ENCODE peak calls at places on chromosomes 6 and 20, in four cellular contexts. L is HCT116, I is prostate gland, N is uterus. Z is an unnamed sample.

GRCh38 chr20:58131111-58131510 is 97.3 kb downstream of the ANKRD60 start:
- DNase-seq in L (no peak), I (no peak), N (no peak), Z (no peak)

GRCh38 chr20:2292711-2293110 is 3.1 kb upstream of the TGM3 start:
- DNase-seq in N (no peak), L (no peak), I (no peak), Z (no peak)

GRCh38 chr6:83862776-83863471 is 3.4 kb downstream of the CYB5R4 start:
- DNase-seq in N (no peak), L (no peak), I (no peak), Z (no peak)

GRCh38 chr20:3190681-3191111 is 13.8 kb downstream of the DDRGK1 start:
- DNase-seq in L (no peak), N (no peak), I (no peak), Z (no peak)

GRCh38 chr6:28648878-28649375 is 123.2 kb downstream of the GPX5 start:
- DNase-seq in I (no peak), N (no peak), L (no peak), Z (no peak)

GRCh38 chr6:143514996-143515760 is 3.7 kb upstream of the FUCA2 start:
- DNase-seq in I (no peak), L (no peak), N (no peak), Z (no peak)

GRCh38 chr6:15518057-15518456 is 144.8 kb downstream of the DTNBP1 start:
- DNase-seq in N (no peak), I (no peak), L (no peak), Z (no peak)

GRCh38 chr6:135637701-135638100 is 140.2 kb upstream of the AHI1 start:
- DNase-seq in I (no peak), L (no peak), N (no peak), Z (no peak)

GRCh38 chr6:44897286-44897685 is 430.8 kb upstream of the RUNX2 start:
- DNase-seq in I (no peak), L (no peak), N (no peak), Z (no peak)

GRCh38 chr6:14442250-14442649 is 324.7 kb downstream of the CD83 start:
- DNase-seq in L (no peak), N (no peak), I (no peak), Z (no peak)

GRCh38 chr20:6231551-6231950 is 108.7 kb upstream of the FERMT1 start:
- DNase-seq in N (no peak), L (no peak), I (no peak), Z (no peak)

GRCh38 chr6:133241088-133241900 is at the start of gene EYA4:
- DNase-seq in N (no peak), I (no peak), L (no peak), Z (peak; percentile 61)

GRCh38 chr20:59931511-59932312 is 1.7 kb downstream of the SYCP2 start:
- DNase-seq in N (no peak), I (no peak), L (no peak), Z (no peak)

GRCh38 chr20:23047738-23048214 is 1.7 kb downstream of the THBD start:
- DNase-seq in I (no peak), N (no peak), L (no peak), Z (peak; percentile 22)

GRCh38 chr6:21504790-21505189 is 88.8 kb upstream of the SOX4 start:
- DNase-seq in N (no peak), I (no peak), L (no peak), Z (no peak)

GRCh38 chr6:53803081-53803860 is 8.5 kb downstream of the LRRC1 start:
- DNase-seq in N (no peak), I (no peak), L (no peak), Z (no peak)

GRCh38 chr6:29200767-29201662 is 30.3 kb downstream of the OR2J2 start:
- DNase-seq in L (no peak), I (no peak), N (no peak), Z (no peak)

GRCh38 chr6:64672131-64672530 is 1034.9 kb downstream of the EYS start:
- DNase-seq in N (no peak), L (no peak), I (no peak), Z (no peak)

GRCh38 chr6:13303668-13304017 is 24.7 kb downstream of the TBC1D7 start:
- DNase-seq in N (peak; percentile 50), I (no peak), L (no peak), Z (peak; percentile 39)

GRCh38 chr6:112563368-112563767 is 216.2 kb downstream of the RFPL4B start:
- DNase-seq in L (no peak), I (no peak), N (no peak), Z (no peak)

GRCh38 chr20:51388756-51389542 is 153.6 kb downstream of the NFATC2 start:
- DNase-seq in L (no peak), I (no peak), N (no peak), Z (no peak)
- TF ChIP-seq POLR2A in L (no peak), I (no peak), N (no peak), Z (no peak)

GRCh38 chr6:150320450-150320849 is 48.4 kb upstream of the IYD start:
- DNase-seq in I (peak; percentile 77), L (no peak), N (no peak), Z (peak; percentile 96)
- TF ChIP-seq CTCF in I (no peak), L (no peak), N (no peak), Z (no peak)

DNA sequence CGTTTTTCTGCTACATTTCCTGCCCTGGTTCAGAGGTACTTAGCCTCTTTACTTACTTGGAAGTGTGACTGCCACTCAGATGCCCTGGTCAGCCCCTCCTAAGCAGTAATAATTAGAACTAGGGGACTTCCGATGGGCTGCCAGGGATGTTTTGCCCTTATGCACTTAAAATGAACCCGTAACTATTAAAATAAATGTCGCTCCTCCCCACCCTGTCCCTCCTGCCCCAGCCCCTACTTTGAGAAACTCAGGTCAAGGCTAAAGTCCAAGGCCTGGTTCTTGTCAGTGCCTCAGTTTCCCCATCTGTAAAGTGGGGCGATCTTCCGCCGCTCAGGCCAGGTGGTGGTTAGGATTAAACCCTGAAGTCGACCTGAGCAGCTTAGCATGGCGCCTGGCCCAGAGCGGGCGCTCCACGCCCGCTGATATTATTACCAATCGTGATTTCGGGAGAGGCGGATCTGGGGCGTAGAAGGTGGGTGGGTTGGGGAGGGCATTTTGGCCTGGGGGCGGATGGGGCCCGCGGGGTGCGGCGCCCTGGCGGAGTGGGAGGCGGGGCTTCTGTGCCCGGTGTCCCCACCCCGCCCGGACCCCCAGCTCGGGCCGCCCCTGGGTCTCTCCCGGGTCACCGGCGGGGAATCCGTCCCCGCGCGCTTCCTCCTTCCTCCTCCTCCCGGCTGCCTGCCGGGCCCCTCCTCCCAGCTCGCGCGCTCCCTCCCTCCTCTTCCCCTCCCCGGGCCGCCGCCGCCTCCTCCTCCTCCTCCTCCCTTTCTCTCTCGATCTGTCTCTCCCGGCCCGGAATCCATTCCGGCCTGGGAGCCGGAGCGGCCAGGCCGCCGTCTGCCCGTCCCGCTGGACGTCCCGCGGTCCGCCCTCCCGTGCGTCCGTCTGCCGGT is at the start of gene SRC:
- DNase-seq in I (peak; percentile 84), L (no peak), N (peak; percentile 87), Z (peak; percentile 38)
- TF ChIP-seq POLR2A in I (peak; percentile 65), L (peak; percentile 70), N (peak; percentile 58), Z (peak; percentile 17)

GRCh38 chr20:49803418-49803817 is 9.2 kb upstream of the SLC9A8 start:
- DNase-seq in L (no peak), I (no peak), N (no peak), Z (no peak)

GRCh38 chr20:49797292-49797628 is 15.4 kb upstream of the SLC9A8 start:
- DNase-seq in I (no peak), N (no peak), L (no peak), Z (peak; percentile 53)

GRCh38 chr20:49798718-49799117 is 13.9 kb upstream of the SLC9A8 start:
- DNase-seq in L (no peak), I (no peak), N (no peak), Z (no peak)

GRCh38 chr20:49801882-49802281 is 10.7 kb upstream of the SLC9A8 start:
- DNase-seq in I (no peak), L (no peak), N (no peak), Z (no peak)

DNA sequence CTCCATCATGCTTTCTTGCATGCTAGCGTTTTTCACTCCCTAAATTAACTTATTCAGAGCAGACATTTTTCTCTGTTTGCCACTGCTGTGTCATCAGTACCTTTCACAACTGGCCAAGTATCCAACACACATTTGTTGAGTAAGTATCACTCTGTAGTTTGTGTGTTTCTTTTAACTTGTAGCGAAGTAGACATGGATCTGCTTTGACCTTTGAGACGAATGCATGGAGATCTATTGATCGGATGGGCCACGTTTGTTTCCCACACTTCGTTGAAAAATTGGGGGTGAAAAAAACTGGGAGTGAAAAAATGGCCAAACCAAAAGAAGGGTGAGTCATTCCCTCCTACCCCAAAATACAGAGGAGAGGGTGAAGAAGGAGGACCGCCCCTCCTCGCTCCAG is 12.9 kb upstream of the SLC9A8 start:
- DNase-seq in I (no peak), L (no peak), N (no peak), Z (no peak)
- TF ChIP-seq CTCF in I (no peak), L (no peak), N (no peak), Z (no peak)

GRCh38 chr6:151240861-151241642 is 1.3 kb downstream of the AKAP12 start:
- DNase-seq in N (peak; percentile 65), L (no peak), I (peak; percentile 32), Z (peak; percentile 32)
- TF ChIP-seq POLR2A in N (no peak), L (no peak), I (no peak), Z (peak; percentile 10)

GRCh38 chr20:16752901-16753300 is 4.7 kb downstream of the OTOR start:
- DNase-seq in N (no peak), I (no peak), L (no peak), Z (no peak)

GRCh38 chr20:16747291-16747811 is 807 bp upstream of the OTOR start:
- DNase-seq in I (peak; percentile 54), N (no peak), L (no peak), Z (no peak)

GRCh38 chr20:16748058-16748457 is at the start of gene OTOR:
- DNase-seq in N (no peak), L (no peak), I (no peak), Z (no peak)

GRCh38 chr20:16752082-16752481 is 3.9 kb downstream of the OTOR start:
- DNase-seq in L (no peak), I (no peak), N (no peak), Z (no peak)

DNA sequence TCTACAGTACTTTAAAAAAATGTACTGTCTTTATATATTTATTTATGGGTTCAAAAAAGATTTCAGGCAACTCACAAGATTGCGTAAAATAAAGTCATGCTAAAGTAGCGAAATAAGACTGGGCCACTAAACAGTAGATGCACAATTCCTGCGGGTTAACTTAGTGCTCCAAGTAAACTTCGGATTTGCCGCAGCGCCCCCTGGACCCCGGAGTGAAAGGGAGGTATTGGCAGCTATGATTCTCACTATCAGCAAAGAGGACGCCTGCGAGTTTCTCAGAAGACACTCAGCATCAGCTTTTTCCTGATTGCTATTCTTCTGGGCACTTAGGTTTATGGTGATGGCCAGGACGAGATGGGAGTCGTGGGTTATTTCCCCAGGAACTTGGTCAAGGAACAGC is 1.4 kb downstream of the OTOR start:
- DNase-seq in L (no peak), N (no peak), I (no peak), Z (no peak)
- TF ChIP-seq CTCF in L (peak; percentile 44), N (no peak), I (no peak), Z (no peak)

DNA sequence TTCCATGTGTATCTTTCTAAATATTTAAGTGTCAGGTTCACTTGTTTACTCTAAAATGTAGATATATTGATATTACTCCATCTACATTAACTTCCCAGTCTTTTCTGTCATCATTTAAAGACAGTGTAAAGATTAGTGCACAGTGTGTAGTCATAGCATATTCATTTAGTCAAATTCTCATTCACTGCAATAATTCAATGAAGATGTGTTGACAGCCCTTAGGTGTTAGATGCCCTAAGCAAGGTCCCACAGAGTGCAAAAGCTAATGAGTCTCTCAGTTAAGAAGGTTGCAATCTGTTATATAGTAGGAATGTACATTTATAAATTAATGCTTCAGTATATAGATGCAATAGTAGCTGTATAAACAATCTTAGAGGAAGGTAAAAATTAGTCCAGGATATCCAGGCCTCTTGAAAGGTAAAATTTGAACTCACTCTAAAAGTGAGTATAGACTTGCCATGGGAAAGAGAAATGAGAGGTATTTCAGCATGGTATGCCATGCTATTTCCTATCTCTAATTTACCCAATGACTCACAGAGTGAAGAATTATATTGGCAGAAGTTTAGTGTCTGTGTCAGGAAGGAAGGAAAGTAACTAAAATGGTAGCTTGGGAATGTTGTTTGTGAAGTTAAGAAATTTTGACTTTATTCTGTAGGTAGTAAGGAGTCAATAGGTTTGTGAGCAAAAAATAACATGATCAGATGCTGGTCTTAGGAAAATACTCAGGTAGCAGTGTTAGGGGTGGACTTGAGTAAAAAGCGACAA is 969.9 kb upstream of the CITED2 start:
- DNase-seq in N (no peak), L (no peak), I (no peak), Z (no peak)
- TF ChIP-seq POLR2A in N (no peak), L (no peak), I (no peak), Z (no peak)